ENCODE peak calls at places on chromosomes 6 and 20, in seven cellular contexts. One of them, this sample, is unnamed.

GRCh38 chr20:10429443-10429981 is 4.5 kb downstream of the MKKS start:
- DNase-seq in endothelial cell: no peak
- DNase-seq in lower leg skin: no peak
- DNase-seq in spleen: no peak
- DNase-seq in fibroblast of lung: no peak
- DNase-seq in pancreas: no peak
- DNase-seq in fibroblast of the aortic adventitia: no peak
- DNase-seq in this sample: no peak

GRCh38 chr20:9507544-9508239 is 6.7 kb upstream of the LAMP5 start:
- DNase-seq in endothelial cell: no peak
- DNase-seq in fibroblast of lung: no peak
- DNase-seq in pancreas: no peak
- DNase-seq in spleen: no peak
- DNase-seq in fibroblast of the aortic adventitia: no peak
- DNase-seq in lower leg skin: no peak
- DNase-seq in this sample: no peak

GRCh38 chr6:87881342-87881895 is 166.2 kb upstream of the SPACA1 start:
- DNase-seq in endothelial cell: no peak
- DNase-seq in pancreas: no peak
- DNase-seq in lower leg skin: no peak
- DNase-seq in spleen: no peak
- DNase-seq in fibroblast of the aortic adventitia: no peak
- DNase-seq in fibroblast of lung: no peak
- DNase-seq in this sample: no peak

GRCh38 chr6:53440331-53440730 is 91.6 kb upstream of the ELOVL5 start:
- DNase-seq in lower leg skin: no peak
- DNase-seq in spleen: no peak
- DNase-seq in fibroblast of the aortic adventitia: no peak
- DNase-seq in fibroblast of lung: peak; percentile 28
- DNase-seq in endothelial cell: no peak
- DNase-seq in pancreas: no peak
- DNase-seq in this sample: no peak

GRCh38 chr6:86152546-86152945 is 509.9 kb upstream of the SYNCRIP start:
- DNase-seq in fibroblast of the aortic adventitia: no peak
- DNase-seq in pancreas: no peak
- DNase-seq in lower leg skin: no peak
- DNase-seq in spleen: no peak
- DNase-seq in endothelial cell: no peak
- DNase-seq in fibroblast of lung: no peak
- DNase-seq in this sample: no peak

GRCh38 chr6:781350-781961 is 88.5 kb upstream of the EXOC2 start:
- DNase-seq in endothelial cell: no peak
- DNase-seq in lower leg skin: no peak
- DNase-seq in fibroblast of the aortic adventitia: no peak
- DNase-seq in pancreas: no peak
- DNase-seq in fibroblast of lung: no peak
- DNase-seq in spleen: no peak
- DNase-seq in this sample: peak; percentile 27

GRCh38 chr6:56618050-56618449 is 24.6 kb downstream of the DST start:
- DNase-seq in fibroblast of the aortic adventitia: no peak
- DNase-seq in pancreas: no peak
- DNase-seq in fibroblast of lung: no peak
- DNase-seq in lower leg skin: no peak
- DNase-seq in spleen: no peak
- DNase-seq in endothelial cell: no peak
- DNase-seq in this sample: no peak

GRCh38 chr20:6265204-6265904 is 142.5 kb upstream of the FERMT1 start:
- DNase-seq in lower leg skin: no peak
- DNase-seq in pancreas: no peak
- DNase-seq in fibroblast of the aortic adventitia: peak; percentile 84
- DNase-seq in fibroblast of lung: peak; percentile 89
- DNase-seq in endothelial cell: no peak
- DNase-seq in spleen: no peak
- DNase-seq in this sample: no peak

GRCh38 chr6:4358414-4359107 is 223.2 kb upstream of the ECI2 start:
- DNase-seq in fibroblast of the aortic adventitia: peak; percentile 100
- DNase-seq in spleen: peak; percentile 82
- DNase-seq in endothelial cell: no peak
- DNase-seq in pancreas: peak; percentile 79
- DNase-seq in lower leg skin: peak; percentile 92
- DNase-seq in fibroblast of lung: peak; percentile 99
- DNase-seq in this sample: no peak

GRCh38 chr6:159819098-159819497 is 19.0 kb downstream of the PNLDC1 start:
- DNase-seq in endothelial cell: no peak
- DNase-seq in fibroblast of lung: no peak
- DNase-seq in pancreas: no peak
- DNase-seq in spleen: no peak
- DNase-seq in fibroblast of the aortic adventitia: no peak
- DNase-seq in lower leg skin: no peak
- DNase-seq in this sample: no peak

GRCh38 chr20:11687546-11688292 is 230.0 kb upstream of the BTBD3 start:
- DNase-seq in endothelial cell: no peak
- DNase-seq in lower leg skin: no peak
- DNase-seq in fibroblast of lung: no peak
- DNase-seq in pancreas: no peak
- DNase-seq in fibroblast of the aortic adventitia: no peak
- DNase-seq in spleen: no peak
- DNase-seq in this sample: no peak

GRCh38 chr20:23152308-23152892 is 66.3 kb upstream of the CD93 start:
- DNase-seq in pancreas: no peak
- DNase-seq in fibroblast of lung: peak; percentile 87
- DNase-seq in fibroblast of the aortic adventitia: peak; percentile 90
- DNase-seq in endothelial cell: no peak
- DNase-seq in spleen: no peak
- DNase-seq in lower leg skin: no peak
- DNase-seq in this sample: no peak

GRCh38 chr6:72624557-72625160 is 2.8 kb downstream of the KCNQ5 start:
- DNase-seq in spleen: no peak
- DNase-seq in fibroblast of lung: no peak
- DNase-seq in lower leg skin: no peak
- DNase-seq in fibroblast of the aortic adventitia: peak; percentile 39
- DNase-seq in pancreas: no peak
- DNase-seq in endothelial cell: no peak
- DNase-seq in this sample: no peak

GRCh38 chr6:98816799-98817198 is 17.6 kb upstream of the POU3F2 start:
- DNase-seq in endothelial cell: no peak
- DNase-seq in lower leg skin: no peak
- DNase-seq in spleen: no peak
- DNase-seq in fibroblast of lung: no peak
- DNase-seq in fibroblast of the aortic adventitia: no peak
- DNase-seq in pancreas: no peak
- DNase-seq in this sample: no peak

GRCh38 chr6:90227693-90228092 is 69.0 kb downstream of the BACH2 start:
- DNase-seq in fibroblast of lung: no peak
- DNase-seq in endothelial cell: no peak
- DNase-seq in fibroblast of the aortic adventitia: peak; percentile 26
- DNase-seq in lower leg skin: no peak
- DNase-seq in spleen: no peak
- DNase-seq in pancreas: no peak
- DNase-seq in this sample: no peak

GRCh38 chr6:114997813-114998292 is 655.0 kb upstream of the HS3ST5 start:
- DNase-seq in spleen: no peak
- DNase-seq in lower leg skin: no peak
- DNase-seq in fibroblast of the aortic adventitia: no peak
- DNase-seq in pancreas: no peak
- DNase-seq in endothelial cell: no peak
- DNase-seq in fibroblast of lung: no peak
- DNase-seq in this sample: no peak

GRCh38 chr20:45432294-45432693 is 16.4 kb downstream of the PIGT start:
- DNase-seq in fibroblast of lung: no peak
- DNase-seq in pancreas: no peak
- DNase-seq in spleen: no peak
- DNase-seq in endothelial cell: no peak
- DNase-seq in lower leg skin: no peak
- DNase-seq in fibroblast of the aortic adventitia: no peak
- DNase-seq in this sample: no peak

GRCh38 chr20:50191065-50191565 is 485 bp downstream of the CEBPB start:
- DNase-seq in fibroblast of lung: no peak
- DNase-seq in pancreas: peak; percentile 84
- DNase-seq in endothelial cell: peak; percentile 53
- DNase-seq in fibroblast of the aortic adventitia: peak; percentile 52
- DNase-seq in lower leg skin: peak; percentile 47
- DNase-seq in spleen: peak; percentile 94
- DNase-seq in this sample: no peak

GRCh38 chr6:76043690-76044089 is 28.8 kb downstream of the IMPG1 start:
- DNase-seq in lower leg skin: no peak
- DNase-seq in fibroblast of lung: no peak
- DNase-seq in endothelial cell: no peak
- DNase-seq in fibroblast of the aortic adventitia: no peak
- DNase-seq in spleen: no peak
- DNase-seq in pancreas: no peak
- DNase-seq in this sample: no peak

GRCh38 chr6:42162812-42163211 is 10.4 kb upstream of the GUCA1A start:
- DNase-seq in fibroblast of the aortic adventitia: no peak
- DNase-seq in lower leg skin: no peak
- DNase-seq in endothelial cell: no peak
- DNase-seq in pancreas: no peak
- DNase-seq in fibroblast of lung: no peak
- DNase-seq in spleen: no peak
- DNase-seq in this sample: no peak

GRCh38 chr6:122609881-122610689 is at the start of gene PKIB:
- DNase-seq in endothelial cell: peak; percentile 81
- DNase-seq in spleen: peak; percentile 89
- DNase-seq in pancreas: peak; percentile 93
- DNase-seq in lower leg skin: peak; percentile 53
- DNase-seq in fibroblast of lung: peak; percentile 67
- DNase-seq in fibroblast of the aortic adventitia: peak; percentile 32
- DNase-seq in this sample: peak; percentile 41
- TF ChIP-seq CTCF in endothelial cell: no peak
- TF ChIP-seq CTCF in spleen: no peak
- TF ChIP-seq CTCF in pancreas: peak; percentile 32
- TF ChIP-seq CTCF in lower leg skin: no peak
- TF ChIP-seq CTCF in fibroblast of lung: peak; percentile 11
- TF ChIP-seq CTCF in fibroblast of the aortic adventitia: no peak
- TF ChIP-seq CTCF in this sample: peak; percentile 25

GRCh38 chr20:20594171-20594530 is 118.3 kb downstream of the RALGAPA2 start:
- DNase-seq in fibroblast of lung: peak; percentile 73
- DNase-seq in spleen: no peak
- DNase-seq in pancreas: no peak
- DNase-seq in lower leg skin: no peak
- DNase-seq in endothelial cell: no peak
- DNase-seq in fibroblast of the aortic adventitia: peak; percentile 71
- DNase-seq in this sample: no peak

DNA sequence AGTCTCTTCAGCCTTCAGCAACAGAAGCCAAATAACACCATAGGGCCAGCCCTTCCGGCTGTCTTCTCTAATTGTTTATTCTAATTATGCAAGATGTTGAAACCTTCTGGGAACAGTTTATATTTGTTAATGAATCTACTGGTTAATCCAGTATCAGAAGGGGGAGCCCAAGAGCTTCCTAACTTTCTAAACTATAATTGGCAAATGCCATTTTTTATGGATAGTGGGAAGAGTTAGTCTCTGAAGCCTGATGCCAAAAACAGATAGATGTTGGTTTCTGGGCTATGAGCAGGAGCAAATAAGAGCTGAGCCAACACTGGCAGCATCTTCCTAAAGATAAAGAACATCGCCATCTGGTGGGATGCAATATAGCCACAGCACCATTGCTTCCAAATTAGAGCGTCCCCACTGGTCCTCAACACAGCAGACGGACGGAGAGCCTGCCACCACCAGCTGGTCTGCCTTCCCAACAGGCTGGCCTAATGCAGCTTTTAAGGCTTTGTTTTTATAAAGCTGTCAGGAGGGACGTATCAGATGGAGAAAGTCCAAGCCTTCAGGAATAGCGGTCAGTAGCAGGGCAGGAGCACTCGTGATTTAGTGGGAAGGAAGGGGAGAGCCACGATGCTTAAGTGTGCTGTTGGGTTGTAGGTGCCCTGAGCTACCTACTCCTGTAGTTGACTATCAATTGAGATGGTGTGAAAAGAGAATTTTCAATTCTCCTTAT is 118.8 kb downstream of the RALGAPA2 start:
- DNase-seq in lower leg skin: no peak
- DNase-seq in endothelial cell: peak; percentile 42
- DNase-seq in spleen: no peak
- DNase-seq in pancreas: no peak
- DNase-seq in fibroblast of lung: peak; percentile 89
- DNase-seq in fibroblast of the aortic adventitia: peak; percentile 57
- DNase-seq in this sample: no peak
- TF ChIP-seq CTCF in lower leg skin: no peak
- TF ChIP-seq CTCF in endothelial cell: peak; percentile 45
- TF ChIP-seq CTCF in spleen: peak; percentile 16
- TF ChIP-seq CTCF in pancreas: no peak
- TF ChIP-seq CTCF in fibroblast of lung: peak; percentile 74
- TF ChIP-seq CTCF in fibroblast of the aortic adventitia: peak; percentile 42
- TF ChIP-seq CTCF in this sample: peak; percentile 40

GRCh38 chr6:28985396-28986164 is 19.5 kb downstream of the ZNF311 start:
- DNase-seq in lower leg skin: peak; percentile 85
- DNase-seq in pancreas: peak; percentile 79
- DNase-seq in spleen: peak; percentile 83
- DNase-seq in fibroblast of the aortic adventitia: peak; percentile 98
- DNase-seq in fibroblast of lung: peak; percentile 99
- DNase-seq in endothelial cell: peak; percentile 78
- DNase-seq in this sample: peak; percentile 82

GRCh38 chr6:28983838-28984237 is 21.3 kb downstream of the ZNF311 start:
- DNase-seq in spleen: no peak
- DNase-seq in fibroblast of lung: no peak
- DNase-seq in pancreas: no peak
- DNase-seq in lower leg skin: no peak
- DNase-seq in endothelial cell: no peak
- DNase-seq in fibroblast of the aortic adventitia: no peak
- DNase-seq in this sample: no peak

DNA sequence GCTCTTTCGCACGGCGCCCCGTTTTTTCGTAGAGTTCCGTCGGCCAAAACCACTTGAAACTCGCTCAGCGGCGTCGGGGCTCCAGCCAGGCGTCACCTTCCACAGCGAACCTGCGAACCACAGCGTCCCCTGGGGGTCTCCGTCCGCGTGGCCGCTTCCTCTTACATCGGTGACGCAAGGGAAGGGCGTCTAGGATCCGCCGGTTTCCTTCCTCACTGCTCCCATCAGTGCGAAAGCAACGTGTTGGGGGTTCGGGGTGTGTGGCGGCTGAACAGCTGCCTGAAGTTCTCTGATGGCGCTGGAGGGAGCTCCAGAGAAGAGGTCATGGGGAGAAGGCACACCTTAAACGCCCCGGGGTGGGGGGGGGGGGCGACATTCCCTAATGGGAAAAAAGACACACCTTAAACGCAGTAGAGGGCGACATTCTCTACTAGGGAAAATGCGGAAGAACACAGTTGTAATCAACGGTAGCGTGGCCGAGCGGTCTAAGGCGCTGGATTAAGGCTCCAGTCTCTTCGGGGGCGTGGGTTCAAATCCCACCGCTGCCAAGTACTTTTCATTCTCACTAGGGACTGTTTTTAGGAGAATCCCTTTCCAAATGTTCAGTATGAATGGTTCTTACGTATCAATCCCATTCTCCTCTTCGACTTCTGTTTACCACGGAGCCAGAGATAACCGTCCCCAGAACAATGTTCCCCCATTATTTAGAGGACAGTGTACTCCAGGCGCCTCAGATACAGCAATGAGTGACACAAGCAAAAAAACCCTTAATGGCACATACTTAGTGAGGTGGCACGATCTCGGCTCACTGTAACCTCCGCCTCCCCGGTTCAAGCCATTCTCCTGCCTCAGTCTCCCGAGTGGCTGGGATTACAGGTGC is 16.3 kb downstream of the ZNF311 start:
- DNase-seq in endothelial cell: peak; percentile 93
- DNase-seq in pancreas: peak; percentile 65
- DNase-seq in fibroblast of the aortic adventitia: peak; percentile 52
- DNase-seq in spleen: peak; percentile 87
- DNase-seq in fibroblast of lung: peak; percentile 71
- DNase-seq in lower leg skin: no peak
- DNase-seq in this sample: peak; percentile 76
- TF ChIP-seq CTCF in endothelial cell: peak; percentile 74
- TF ChIP-seq CTCF in pancreas: peak; percentile 10
- TF ChIP-seq CTCF in fibroblast of the aortic adventitia: peak; percentile 32
- TF ChIP-seq CTCF in spleen: peak; percentile 13
- TF ChIP-seq CTCF in fibroblast of lung: peak; percentile 22
- TF ChIP-seq CTCF in lower leg skin: no peak
- TF ChIP-seq CTCF in this sample: peak; percentile 39

GRCh38 chr20:2206957-2207769 is 88.6 kb upstream of the TGM3 start:
- DNase-seq in pancreas: peak; percentile 90
- DNase-seq in spleen: peak; percentile 96
- DNase-seq in endothelial cell: peak; percentile 89
- DNase-seq in fibroblast of the aortic adventitia: peak; percentile 57
- DNase-seq in lower leg skin: peak; percentile 34
- DNase-seq in fibroblast of lung: peak; percentile 18
- DNase-seq in this sample: peak; percentile 43
- TF ChIP-seq CTCF in pancreas: peak; percentile 77
- TF ChIP-seq CTCF in spleen: peak; percentile 84
- TF ChIP-seq CTCF in endothelial cell: peak; percentile 73
- TF ChIP-seq CTCF in fibroblast of the aortic adventitia: peak; percentile 75
- TF ChIP-seq CTCF in lower leg skin: no peak
- TF ChIP-seq CTCF in fibroblast of lung: peak; percentile 61
- TF ChIP-seq CTCF in this sample: peak; percentile 69